ENCODE peak calls at places on chromosomes 6 and 20, in ten cellular contexts. Y is spleen, S is Peyer's patch, P is esophagus squamous epithelium, J is IMR-90, L is K562, Z is A549, N is testis, M is adrenal gland, F is uterus. W is an unnamed sample.

GRCh38 chr6:119881416-119881815 is 531.9 kb upstream of the MAN1A1 start:
- DNase-seq in Y (no peak), M (no peak), P (no peak), N (no peak), J (no peak), F (no peak), L (no peak), S (no peak), Z (no peak), W (no peak)

GRCh38 chr20:48571945-48572589 is 255.7 kb downstream of the PREX1 start:
- DNase-seq in N (no peak), S (no peak), M (no peak), P (no peak), L (no peak), F (peak; percentile 73), Z (no peak), Y (peak; percentile 11), J (no peak), W (no peak)

GRCh38 chr6:81752969-81753708 is 658 bp upstream of the TENT5A start:
- DNase-seq in J (peak; percentile 89), L (peak; percentile 87), Y (peak; percentile 97), P (peak; percentile 30), S (peak; percentile 94), M (peak; percentile 96), F (peak; percentile 88), Z (peak; percentile 70), N (peak; percentile 94), W (peak; percentile 93)

GRCh38 chr6:5905431-5906339 is 101.0 kb downstream of the NRN1 start:
- DNase-seq in N (peak; percentile 73), M (peak; percentile 82), Z (no peak), F (peak; percentile 82), J (peak; percentile 81), S (peak; percentile 68), P (no peak), L (no peak), Y (no peak), W (peak; percentile 87)

GRCh38 chr6:168050861-168051586 is 28.0 kb downstream of the FRMD1 start:
- DNase-seq in J (no peak), S (no peak), P (no peak), Z (no peak), F (no peak), Y (no peak), L (no peak), M (no peak), N (no peak), W (peak; percentile 28)

GRCh38 chr6:16832027-16832688 is 70.9 kb upstream of the ATXN1 start:
- DNase-seq in N (no peak), S (no peak), Y (no peak), F (no peak), P (no peak), Z (no peak), L (no peak), J (peak; percentile 10), M (no peak), W (no peak)

GRCh38 chr6:11426571-11426970 is 111.0 kb upstream of the TMEM170B start:
- DNase-seq in Y (no peak), L (no peak), J (no peak), Z (no peak), F (no peak), M (no peak), N (peak; percentile 89), S (peak; percentile 45), P (no peak), W (no peak)

GRCh38 chr20:50152394-50153152 is 950 bp downstream of the PEDS1 start:
- DNase-seq in J (no peak), P (no peak), S (no peak), N (no peak), Z (no peak), F (no peak), M (no peak), L (peak; percentile 48), Y (no peak), W (no peak)

GRCh38 chr20:48482790-48483189 is 345.0 kb downstream of the PREX1 start:
- DNase-seq in J (no peak), P (no peak), L (no peak), S (no peak), N (no peak), F (no peak), Y (no peak), Z (no peak), M (no peak), W (no peak)

GRCh38 chr6:27866370-27867050 is 45.7 kb downstream of the OR2B2 start:
- DNase-seq in L (no peak), J (peak; percentile 68), N (no peak), F (no peak), M (no peak), P (no peak), S (peak; percentile 52), Y (no peak), Z (no peak), W (no peak)
- TF ChIP-seq POLR2A in L (no peak), J (no peak), N (no peak), F (no peak), M (no peak), P (no peak), S (no peak), Y (peak; percentile 24), Z (no peak), W (no peak)

DNA sequence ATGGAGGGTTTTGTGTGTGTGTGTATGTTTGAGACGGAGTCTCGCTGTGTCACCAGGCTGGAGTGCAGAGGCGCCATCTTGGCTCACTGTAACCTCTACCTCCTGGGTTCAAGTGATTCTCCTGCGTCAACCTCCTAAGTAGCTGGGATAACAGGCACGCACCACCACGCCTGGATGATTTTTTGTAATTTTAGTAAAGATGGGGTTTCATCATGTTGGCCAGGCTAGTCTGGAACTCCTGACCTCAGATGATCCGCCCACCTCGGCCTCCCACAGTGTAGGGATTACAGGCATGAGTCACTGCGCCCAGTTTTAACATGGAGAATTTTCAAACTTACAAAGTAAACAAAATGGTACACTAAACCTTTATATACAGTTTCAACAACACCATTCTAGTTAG is 22.8 kb downstream of the AMD1 start:
- DNase-seq in J (peak; percentile 47), S (no peak), P (no peak), M (no peak), N (no peak), F (no peak), Y (no peak), Z (no peak), L (no peak), W (no peak)
- H3K27ac ChIP-seq in J (peak overlapping the region; percentile 55), S (no peak overlapping the region), P (no peak overlapping the region), M (no peak overlapping the region), N (no peak overlapping the region), F (no peak overlapping the region), Y (no peak overlapping the region), Z (no peak overlapping the region), L (peak overlapping the region; percentile 17), W (no peak overlapping the region)

GRCh38 chr6:36121752-36122494 is 8.4 kb upstream of the MAPK13 start:
- DNase-seq in Z (no peak), P (no peak), S (peak; percentile 45), N (no peak), J (no peak), Y (peak; percentile 73), F (no peak), M (no peak), L (peak; percentile 57), W (no peak)

GRCh38 chr6:36119927-36120477 is 10.3 kb upstream of the MAPK13 start:
- DNase-seq in P (no peak), L (no peak), J (no peak), N (no peak), M (no peak), S (peak; percentile 36), Y (no peak), F (no peak), Z (no peak), W (no peak)

GRCh38 chr6:36119209-36119608 is 11.1 kb upstream of the MAPK13 start:
- DNase-seq in N (no peak), Z (no peak), L (no peak), S (no peak), Y (no peak), P (no peak), M (no peak), J (no peak), F (no peak), W (no peak)

GRCh38 chr6:36120979-36121706 is 9.2 kb upstream of the MAPK13 start:
- DNase-seq in N (no peak), P (no peak), S (peak; percentile 91), M (peak; percentile 70), Y (peak; percentile 94), F (peak; percentile 43), J (no peak), L (peak; percentile 53), Z (no peak), W (peak; percentile 42)

GRCh38 chr6:36120539-36120938 is 9.8 kb upstream of the MAPK13 start:
- DNase-seq in N (no peak), P (no peak), J (no peak), L (no peak), M (no peak), S (peak; percentile 88), Y (peak; percentile 95), Z (no peak), F (no peak), W (no peak)
- H3K4me3 ChIP-seq in N (no peak overlapping the region), P (peak overlapping the region; percentile 16), J (no peak overlapping the region), L (no peak overlapping the region), M (no peak overlapping the region), S (no peak overlapping the region), Y (no peak overlapping the region), Z (no peak overlapping the region), F (no peak overlapping the region), W (no peak overlapping the region)

DNA sequence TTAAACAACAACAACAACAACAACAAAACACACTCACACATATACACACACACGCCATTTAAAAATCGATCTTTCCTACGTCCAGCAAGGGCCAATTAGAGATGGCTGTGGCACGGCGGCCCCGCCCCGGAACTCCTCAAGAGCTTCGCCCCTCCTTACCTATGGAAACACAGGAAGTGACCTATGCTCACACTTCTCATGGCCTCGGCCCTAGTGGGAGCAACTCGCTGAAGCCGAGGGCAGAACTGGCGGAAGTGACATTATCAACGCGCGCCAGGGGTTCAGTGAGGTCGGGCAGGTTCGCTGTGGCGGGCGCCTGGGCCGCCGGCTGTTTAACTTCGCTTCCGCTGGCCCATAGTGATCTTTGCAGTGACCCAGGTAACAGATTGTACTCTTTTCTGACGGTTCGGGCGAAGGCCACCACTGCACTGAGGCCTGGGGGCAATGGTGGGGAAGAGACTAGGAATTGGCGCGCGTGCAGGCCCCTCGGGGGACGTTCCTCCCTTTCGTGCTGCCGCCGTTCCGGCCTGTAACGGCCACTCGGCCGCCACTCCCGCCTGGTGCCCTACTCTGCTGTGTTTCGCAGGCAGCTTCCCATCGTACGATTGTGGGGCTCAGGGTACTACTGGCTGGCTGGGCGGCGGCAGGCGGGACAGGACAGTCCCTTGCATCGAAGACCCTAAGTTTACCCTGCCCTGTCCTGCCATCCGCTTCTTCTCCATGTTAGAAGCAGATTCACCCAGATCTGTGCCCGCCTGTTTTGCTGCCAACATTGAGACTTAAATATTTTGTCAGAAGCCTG is at the start of gene TBP:
- DNase-seq in F (peak; percentile 98), M (peak; percentile 99), L (peak; percentile 94), P (peak; percentile 93), Y (peak; percentile 98), Z (peak; percentile 75), S (peak; percentile 99), J (peak; percentile 99), N (peak; percentile 99), W (peak; percentile 98)
- TF ChIP-seq POLR2A in F (peak; percentile 50), M (peak; percentile 17), L (peak; percentile 91), P (peak; percentile 51), Y (no peak), Z (peak; percentile 47), S (peak; percentile 54), J (peak; percentile 65), N (no peak), W (peak; percentile 41)

DNA sequence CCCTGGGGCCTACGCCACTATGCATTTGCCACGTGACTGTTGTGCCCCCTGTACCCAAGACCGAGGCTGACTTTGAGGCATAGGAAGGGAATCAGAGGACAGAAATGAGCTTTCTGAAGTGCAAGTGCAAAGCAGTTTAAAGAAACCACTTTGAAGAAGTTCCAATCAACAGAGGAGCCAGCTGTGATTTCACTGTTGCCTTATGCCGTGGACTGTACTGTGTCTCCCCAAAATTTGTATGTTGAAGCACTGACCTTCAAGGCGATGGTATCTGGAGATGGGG is 111.1 kb downstream of the JPH2 start:
- DNase-seq in J (no peak), M (no peak), F (no peak), L (no peak), Y (no peak), N (no peak), P (no peak), Z (no peak), S (no peak), W (no peak)
- H3K27ac ChIP-seq in J (no peak overlapping the region), M (no peak overlapping the region), F (no peak overlapping the region), L (no peak overlapping the region), Y (peak overlapping the region; percentile 55), N (no peak overlapping the region), P (no peak overlapping the region), Z (no peak overlapping the region), S (no peak overlapping the region), W (no peak overlapping the region)